ENCODE peak calls at places on chromosome 11, in five cellular contexts. One of them, this sample, is unnamed.

GRCh38 chr11:65496304-65497140 is 2.3 kb upstream of the MALAT1 start:
- DNase-seq in keratinocyte: no peak
- DNase-seq in RWPE1: no peak
- DNase-seq in CD8-positive, alpha-beta memory T cell: no peak
- DNase-seq in cardiac muscle cell: no peak
- DNase-seq in this sample: no peak

GRCh38 chr11:27291954-27292641 is 70.9 kb downstream of the CCDC34 start:
- DNase-seq in keratinocyte: no peak
- DNase-seq in RWPE1: no peak
- DNase-seq in CD8-positive, alpha-beta memory T cell: no peak
- DNase-seq in cardiac muscle cell: no peak
- DNase-seq in this sample: no peak

GRCh38 chr11:63671322-63672155 is at the start of gene ATL3:
- DNase-seq in keratinocyte: peak; percentile 70
- DNase-seq in RWPE1: peak; percentile 94
- DNase-seq in CD8-positive, alpha-beta memory T cell: peak; percentile 91
- DNase-seq in cardiac muscle cell: peak; percentile 98
- DNase-seq in this sample: peak; percentile 79

GRCh38 chr11:67636962-67637361 is 2.6 kb downstream of the TBX10 start:
- DNase-seq in keratinocyte: no peak
- DNase-seq in RWPE1: no peak
- DNase-seq in CD8-positive, alpha-beta memory T cell: no peak
- DNase-seq in cardiac muscle cell: no peak
- DNase-seq in this sample: no peak

GRCh38 chr11:3359092-3359824 is 19.7 kb downstream of the ZNF195 start:
- DNase-seq in keratinocyte: no peak
- DNase-seq in RWPE1: no peak
- DNase-seq in CD8-positive, alpha-beta memory T cell: no peak
- DNase-seq in cardiac muscle cell: no peak
- DNase-seq in this sample: no peak

GRCh38 chr11:73011126-73011817 is 130.8 kb downstream of the FCHSD2 start:
- DNase-seq in keratinocyte: no peak
- DNase-seq in RWPE1: no peak
- DNase-seq in CD8-positive, alpha-beta memory T cell: no peak
- DNase-seq in cardiac muscle cell: no peak
- DNase-seq in this sample: no peak

GRCh38 chr11:62004473-62004872 is 37.0 kb upstream of the FTH1 start:
- DNase-seq in keratinocyte: no peak
- DNase-seq in RWPE1: no peak
- DNase-seq in CD8-positive, alpha-beta memory T cell: no peak
- DNase-seq in cardiac muscle cell: no peak
- DNase-seq in this sample: no peak

GRCh38 chr11:64742940-64743590 is 877 bp downstream of the RASGRP2 start:
- DNase-seq in keratinocyte: no peak
- DNase-seq in RWPE1: peak; percentile 83
- DNase-seq in CD8-positive, alpha-beta memory T cell: peak; percentile 69
- DNase-seq in cardiac muscle cell: peak; percentile 80
- DNase-seq in this sample: no peak

GRCh38 chr11:84498016-84498415 is 1129.1 kb downstream of the DLG2 start:
- DNase-seq in keratinocyte: no peak
- DNase-seq in RWPE1: no peak
- DNase-seq in CD8-positive, alpha-beta memory T cell: no peak
- DNase-seq in cardiac muscle cell: no peak
- DNase-seq in this sample: no peak

GRCh38 chr11:118142081-118142480 is 10.5 kb downstream of the SCN4B start:
- DNase-seq in keratinocyte: no peak
- DNase-seq in RWPE1: peak; percentile 75
- DNase-seq in CD8-positive, alpha-beta memory T cell: no peak
- DNase-seq in cardiac muscle cell: no peak
- DNase-seq in this sample: peak; percentile 43

GRCh38 chr11:34426766-34427170 is 12.0 kb upstream of the CAT start:
- DNase-seq in keratinocyte: no peak
- DNase-seq in RWPE1: no peak
- DNase-seq in CD8-positive, alpha-beta memory T cell: no peak
- DNase-seq in cardiac muscle cell: no peak
- DNase-seq in this sample: no peak

GRCh38 chr11:19087658-19088057 is 27.1 kb upstream of the MRGPRX2 start:
- DNase-seq in keratinocyte: no peak
- DNase-seq in RWPE1: peak; percentile 70
- DNase-seq in CD8-positive, alpha-beta memory T cell: no peak
- DNase-seq in cardiac muscle cell: no peak
- DNase-seq in this sample: peak; percentile 44

GRCh38 chr11:25691959-25692358 is 640.0 kb upstream of the ANO3 start:
- DNase-seq in keratinocyte: no peak
- DNase-seq in RWPE1: no peak
- DNase-seq in CD8-positive, alpha-beta memory T cell: no peak
- DNase-seq in cardiac muscle cell: no peak
- DNase-seq in this sample: no peak

GRCh38 chr11:94417386-94417987 is 16.3 kb upstream of the GPR83 start:
- DNase-seq in keratinocyte: no peak
- DNase-seq in RWPE1: no peak
- DNase-seq in CD8-positive, alpha-beta memory T cell: no peak
- DNase-seq in cardiac muscle cell: peak; percentile 11
- DNase-seq in this sample: no peak

GRCh38 chr11:107713009-107713408 is 1.2 kb upstream of the SLN start:
- DNase-seq in keratinocyte: no peak
- DNase-seq in RWPE1: no peak
- DNase-seq in CD8-positive, alpha-beta memory T cell: no peak
- DNase-seq in cardiac muscle cell: no peak
- DNase-seq in this sample: no peak

GRCh38 chr11:69931060-69931910 is 112.1 kb upstream of the FGF3 start:
- DNase-seq in keratinocyte: no peak
- DNase-seq in RWPE1: no peak
- DNase-seq in CD8-positive, alpha-beta memory T cell: no peak
- DNase-seq in cardiac muscle cell: no peak
- DNase-seq in this sample: no peak

GRCh38 chr11:24734742-24735141 is 237.9 kb downstream of the LUZP2 start:
- DNase-seq in keratinocyte: no peak
- DNase-seq in RWPE1: no peak
- DNase-seq in CD8-positive, alpha-beta memory T cell: no peak
- DNase-seq in cardiac muscle cell: no peak
- DNase-seq in this sample: no peak

GRCh38 chr11:26551186-26551801 is 20.8 kb downstream of the MUC15 start:
- DNase-seq in keratinocyte: no peak
- DNase-seq in RWPE1: no peak
- DNase-seq in CD8-positive, alpha-beta memory T cell: no peak
- DNase-seq in cardiac muscle cell: no peak
- DNase-seq in this sample: no peak

GRCh38 chr11:114207096-114207495 is 89.1 kb upstream of the NNMT start:
- DNase-seq in keratinocyte: no peak
- DNase-seq in RWPE1: no peak
- DNase-seq in CD8-positive, alpha-beta memory T cell: no peak
- DNase-seq in cardiac muscle cell: no peak
- DNase-seq in this sample: no peak

GRCh38 chr11:73380321-73380720 is 4.1 kb downstream of the RELT start:
- DNase-seq in keratinocyte: no peak
- DNase-seq in RWPE1: no peak
- DNase-seq in CD8-positive, alpha-beta memory T cell: no peak
- DNase-seq in cardiac muscle cell: peak; percentile 27
- DNase-seq in this sample: no peak

GRCh38 chr11:111378185-111378772 is 796 bp downstream of the POU2AF1 start:
- DNase-seq in keratinocyte: no peak
- DNase-seq in RWPE1: peak; percentile 26
- DNase-seq in CD8-positive, alpha-beta memory T cell: no peak
- DNase-seq in cardiac muscle cell: no peak
- DNase-seq in this sample: no peak

GRCh38 chr11:132824642-132825041 is 707.7 kb downstream of the OPCML start:
- DNase-seq in keratinocyte: no peak
- DNase-seq in RWPE1: no peak
- DNase-seq in CD8-positive, alpha-beta memory T cell: no peak
- DNase-seq in cardiac muscle cell: no peak
- DNase-seq in this sample: no peak

GRCh38 chr11:67310246-67311050 is 7.1 kb downstream of the SSH3 start:
- DNase-seq in keratinocyte: no peak
- DNase-seq in RWPE1: peak; percentile 66
- DNase-seq in CD8-positive, alpha-beta memory T cell: no peak
- DNase-seq in cardiac muscle cell: no peak
- DNase-seq in this sample: no peak

GRCh38 chr11:120354068-120354467 is 17.9 kb downstream of the ARHGEF12 start:
- DNase-seq in keratinocyte: no peak
- DNase-seq in RWPE1: no peak
- DNase-seq in CD8-positive, alpha-beta memory T cell: no peak
- DNase-seq in cardiac muscle cell: no peak
- DNase-seq in this sample: no peak

GRCh38 chr11:70633610-70634009 is 235.3 kb downstream of the CTTN start:
- DNase-seq in keratinocyte: no peak
- DNase-seq in RWPE1: no peak
- DNase-seq in CD8-positive, alpha-beta memory T cell: no peak
- DNase-seq in cardiac muscle cell: no peak
- DNase-seq in this sample: no peak

GRCh38 chr11:69801513-69802335 is 17.5 kb downstream of the FGF3 start:
- DNase-seq in keratinocyte: no peak
- DNase-seq in RWPE1: no peak
- DNase-seq in CD8-positive, alpha-beta memory T cell: peak; percentile 9
- DNase-seq in cardiac muscle cell: peak; percentile 54
- DNase-seq in this sample: no peak

DNA sequence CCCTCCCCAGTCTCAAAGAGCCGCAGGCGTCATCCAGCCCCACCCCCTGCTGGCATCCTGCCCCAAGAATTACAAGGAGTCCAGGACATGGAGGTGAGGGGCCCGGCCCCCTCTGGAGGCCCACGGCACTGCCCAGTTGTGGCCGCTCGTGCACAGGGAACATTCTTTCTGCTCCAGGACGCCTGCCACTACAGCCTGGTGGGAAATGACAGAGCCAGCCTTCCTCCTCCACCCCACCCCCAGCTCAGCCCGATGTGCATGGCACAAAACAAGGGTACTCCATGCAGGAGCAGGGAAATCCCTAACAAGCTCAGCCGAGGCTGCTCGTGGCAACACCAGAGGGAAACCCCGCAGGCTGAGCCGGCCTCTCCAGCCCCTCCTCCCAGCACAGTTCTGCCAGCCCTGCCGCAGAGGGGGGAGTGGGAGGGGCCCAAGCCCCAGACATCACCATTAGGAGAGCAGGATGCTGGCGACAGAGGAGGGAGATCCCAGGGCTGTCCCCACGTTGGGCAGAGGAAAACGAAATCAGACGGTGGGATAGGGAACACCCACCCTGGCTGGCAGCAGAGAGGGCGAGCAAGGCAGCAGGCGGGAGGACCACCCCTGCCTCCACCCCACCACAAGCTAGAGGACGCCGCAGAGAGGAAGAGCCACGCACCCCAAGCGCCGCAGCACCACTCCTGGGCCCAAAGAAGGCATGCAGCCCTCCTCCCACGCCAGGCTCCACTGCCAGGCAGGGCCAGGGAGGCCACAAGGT is 10.0 kb downstream of the IGSF9B start:
- DNase-seq in keratinocyte: no peak
- DNase-seq in RWPE1: no peak
- DNase-seq in CD8-positive, alpha-beta memory T cell: no peak
- DNase-seq in cardiac muscle cell: no peak
- DNase-seq in this sample: no peak
- H3K27ac ChIP-seq in keratinocyte: no peak overlapping the region
- H3K27ac ChIP-seq in RWPE1: no peak overlapping the region
- H3K27ac ChIP-seq in CD8-positive, alpha-beta memory T cell: no peak overlapping the region
- H3K27ac ChIP-seq in cardiac muscle cell: no peak overlapping the region
- H3K27ac ChIP-seq in this sample: no peak overlapping the region

GRCh38 chr11:113166280-113166679 is 148.1 kb upstream of the TTC12 start:
- DNase-seq in keratinocyte: no peak
- DNase-seq in RWPE1: no peak
- DNase-seq in CD8-positive, alpha-beta memory T cell: no peak
- DNase-seq in cardiac muscle cell: no peak
- DNase-seq in this sample: no peak

GRCh38 chr11:113160652-113161051 is 153.7 kb upstream of the TTC12 start:
- DNase-seq in keratinocyte: no peak
- DNase-seq in RWPE1: no peak
- DNase-seq in CD8-positive, alpha-beta memory T cell: no peak
- DNase-seq in cardiac muscle cell: no peak
- DNase-seq in this sample: no peak

GRCh38 chr11:113161671-113162589 is 152.5 kb upstream of the TTC12 start:
- DNase-seq in keratinocyte: no peak
- DNase-seq in RWPE1: no peak
- DNase-seq in CD8-positive, alpha-beta memory T cell: no peak
- DNase-seq in cardiac muscle cell: peak; percentile 25
- DNase-seq in this sample: no peak

GRCh38 chr11:113162590-113162961 is 151.8 kb upstream of the TTC12 start:
- DNase-seq in keratinocyte: no peak
- DNase-seq in RWPE1: no peak
- DNase-seq in CD8-positive, alpha-beta memory T cell: no peak
- DNase-seq in cardiac muscle cell: no peak
- DNase-seq in this sample: no peak

GRCh38 chr11:113163291-113164030 is 150.9 kb upstream of the TTC12 start:
- DNase-seq in keratinocyte: no peak
- DNase-seq in RWPE1: no peak
- DNase-seq in CD8-positive, alpha-beta memory T cell: no peak
- DNase-seq in cardiac muscle cell: no peak
- DNase-seq in this sample: no peak
- H3K27ac ChIP-seq in keratinocyte: no peak overlapping the region
- H3K27ac ChIP-seq in RWPE1: no peak overlapping the region
- H3K27ac ChIP-seq in CD8-positive, alpha-beta memory T cell: no peak overlapping the region
- H3K27ac ChIP-seq in cardiac muscle cell: no peak overlapping the region
- H3K27ac ChIP-seq in this sample: no peak overlapping the region

DNA sequence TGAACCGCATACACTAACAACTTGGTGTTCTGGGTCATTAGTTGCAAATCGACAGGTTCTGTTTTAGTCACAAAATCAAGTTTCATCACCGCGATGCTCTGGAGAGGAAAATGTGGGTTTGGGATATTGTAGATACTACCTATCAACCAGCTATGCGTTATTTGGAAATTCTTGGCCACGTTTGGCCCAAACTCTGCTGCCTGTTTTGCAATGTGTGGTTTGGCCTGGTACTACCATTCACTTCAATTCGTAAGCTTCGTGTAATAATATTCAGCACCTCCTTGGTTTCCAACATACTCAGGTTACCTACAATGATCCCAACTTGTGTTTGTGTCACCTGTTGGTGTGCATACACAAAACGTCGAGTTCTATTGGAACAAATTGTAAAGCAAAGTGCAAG is 16.2 kb upstream of the ACER3 start:
- DNase-seq in keratinocyte: no peak
- DNase-seq in RWPE1: no peak
- DNase-seq in CD8-positive, alpha-beta memory T cell: no peak
- DNase-seq in cardiac muscle cell: no peak
- DNase-seq in this sample: no peak
- H3K27ac ChIP-seq in keratinocyte: no peak overlapping the region
- H3K27ac ChIP-seq in RWPE1: no peak overlapping the region
- H3K27ac ChIP-seq in CD8-positive, alpha-beta memory T cell: no peak overlapping the region
- H3K27ac ChIP-seq in cardiac muscle cell: no peak overlapping the region
- H3K27ac ChIP-seq in this sample: no peak overlapping the region

DNA sequence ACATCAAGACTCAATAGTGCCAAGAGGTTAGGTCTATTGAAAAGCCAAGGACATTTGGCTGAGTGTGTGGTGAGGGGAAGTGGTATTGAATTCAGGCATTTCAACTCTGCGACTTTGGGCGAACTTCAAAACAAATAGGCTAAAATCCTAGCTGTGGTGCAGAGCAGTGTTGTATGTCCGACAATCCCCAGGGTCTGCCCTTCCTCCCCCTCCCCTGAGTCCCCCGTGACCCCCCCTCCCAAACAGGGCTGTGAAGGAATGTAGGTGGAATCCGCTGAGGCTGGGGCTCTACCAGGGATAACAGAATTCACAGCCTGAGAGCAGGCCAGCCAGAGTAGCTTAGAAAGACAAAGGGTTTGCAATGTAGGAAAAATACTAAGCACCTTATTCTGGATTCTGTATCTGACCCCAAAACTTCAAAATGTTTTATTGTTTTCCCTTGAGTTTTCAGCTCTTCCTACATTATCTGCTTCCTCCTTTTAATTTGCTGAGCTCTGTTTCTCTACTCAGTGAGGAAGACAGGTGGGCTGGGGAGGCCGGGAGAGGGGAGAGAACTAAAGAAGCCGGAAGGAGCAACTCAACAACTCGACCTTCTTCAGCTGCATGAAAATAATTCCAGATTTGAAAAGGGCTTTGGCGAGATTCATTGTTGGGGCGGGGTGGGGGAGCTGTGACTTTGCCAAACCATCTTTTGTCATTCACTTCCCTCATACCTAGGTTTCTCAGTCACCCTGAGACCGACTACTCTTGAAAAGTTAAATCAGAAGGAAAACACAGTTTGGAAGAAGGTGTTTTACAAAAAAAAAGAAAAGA is 315.1 kb downstream of the BLID start:
- DNase-seq in keratinocyte: no peak
- DNase-seq in RWPE1: no peak
- DNase-seq in CD8-positive, alpha-beta memory T cell: no peak
- DNase-seq in cardiac muscle cell: peak; percentile 79
- DNase-seq in this sample: no peak
- H3K27ac ChIP-seq in keratinocyte: no peak overlapping the region
- H3K27ac ChIP-seq in RWPE1: no peak overlapping the region
- H3K27ac ChIP-seq in CD8-positive, alpha-beta memory T cell: no peak overlapping the region
- H3K27ac ChIP-seq in cardiac muscle cell: peak overlapping the region; percentile 88
- H3K27ac ChIP-seq in this sample: no peak overlapping the region

This sample was measured in epithelial cell of prostate.